ENCODE peak calls at places on chromosomes 13 and 19, in nine cellular contexts. One of them, this sample, is unnamed.

GRCh38 chr13:48818495-48818961 is 157.2 kb upstream of the FNDC3A start:
- DNase-seq in activated CD4-positive, alpha-beta T cell treated with anti-CD3 and anti-CD28 coated beads, Interleukin-2, amount 50 U/mL, for 48 hours: no peak
- DNase-seq in left colon: no peak
- DNase-seq in activated CD8-positive, alpha-beta memory T cell treated with anti-CD3 and anti-CD28 coated beads for 1 hour: no peak
- DNase-seq in stimulated activated naive CD4-positive, alpha-beta T cell treated with Interleukin-2 at 50 U/mL for 16 hours: no peak
- DNase-seq in foreskin fibroblast: peak; percentile 89
- DNase-seq in CD8-positive, alpha-beta memory T cell: no peak
- DNase-seq in midbrain: no peak
- DNase-seq in GM04503: peak; percentile 96
- DNase-seq in this sample: no peak

GRCh38 chr13:55534306-55534705 is 1606.4 kb upstream of the PRR20A start:
- DNase-seq in stimulated activated naive CD4-positive, alpha-beta T cell treated with Interleukin-2 at 50 U/mL for 16 hours: no peak
- DNase-seq in foreskin fibroblast: no peak
- DNase-seq in left colon: no peak
- DNase-seq in CD8-positive, alpha-beta memory T cell: no peak
- DNase-seq in midbrain: no peak
- DNase-seq in activated CD8-positive, alpha-beta memory T cell treated with anti-CD3 and anti-CD28 coated beads for 1 hour: no peak
- DNase-seq in activated CD4-positive, alpha-beta T cell treated with anti-CD3 and anti-CD28 coated beads, Interleukin-2, amount 50 U/mL, for 48 hours: no peak
- DNase-seq in GM04503: no peak
- DNase-seq in this sample: peak; percentile 63

GRCh38 chr13:45473627-45474026 is 8.9 kb downstream of the COG3 start:
- DNase-seq in activated CD8-positive, alpha-beta memory T cell treated with anti-CD3 and anti-CD28 coated beads for 1 hour: no peak
- DNase-seq in stimulated activated naive CD4-positive, alpha-beta T cell treated with Interleukin-2 at 50 U/mL for 16 hours: peak; percentile 2
- DNase-seq in CD8-positive, alpha-beta memory T cell: no peak
- DNase-seq in left colon: no peak
- DNase-seq in activated CD4-positive, alpha-beta T cell treated with anti-CD3 and anti-CD28 coated beads, Interleukin-2, amount 50 U/mL, for 48 hours: no peak
- DNase-seq in GM04503: no peak
- DNase-seq in midbrain: no peak
- DNase-seq in foreskin fibroblast: no peak
- DNase-seq in this sample: peak; percentile 8

GRCh38 chr13:110113284-110113764 is 193.6 kb downstream of the COL4A1 start:
- DNase-seq in activated CD4-positive, alpha-beta T cell treated with anti-CD3 and anti-CD28 coated beads, Interleukin-2, amount 50 U/mL, for 48 hours: no peak
- DNase-seq in activated CD8-positive, alpha-beta memory T cell treated with anti-CD3 and anti-CD28 coated beads for 1 hour: no peak
- DNase-seq in stimulated activated naive CD4-positive, alpha-beta T cell treated with Interleukin-2 at 50 U/mL for 16 hours: no peak
- DNase-seq in midbrain: no peak
- DNase-seq in CD8-positive, alpha-beta memory T cell: no peak
- DNase-seq in GM04503: no peak
- DNase-seq in foreskin fibroblast: peak; percentile 73
- DNase-seq in left colon: no peak
- DNase-seq in this sample: no peak

GRCh38 chr13:28138012-28138755 is at the start of gene PAN3:
- DNase-seq in CD8-positive, alpha-beta memory T cell: peak; percentile 91
- DNase-seq in stimulated activated naive CD4-positive, alpha-beta T cell treated with Interleukin-2 at 50 U/mL for 16 hours: peak; percentile 88
- DNase-seq in activated CD4-positive, alpha-beta T cell treated with anti-CD3 and anti-CD28 coated beads, Interleukin-2, amount 50 U/mL, for 48 hours: peak; percentile 89
- DNase-seq in midbrain: peak; percentile 92
- DNase-seq in GM04503: peak; percentile 36
- DNase-seq in left colon: peak; percentile 91
- DNase-seq in foreskin fibroblast: peak; percentile 89
- DNase-seq in activated CD8-positive, alpha-beta memory T cell treated with anti-CD3 and anti-CD28 coated beads for 1 hour: peak; percentile 88
- DNase-seq in this sample: peak; percentile 87

GRCh38 chr13:49791214-49791752 is 1.2 kb downstream of the KPNA3 start:
- DNase-seq in foreskin fibroblast: no peak
- DNase-seq in left colon: no peak
- DNase-seq in midbrain: peak; percentile 53
- DNase-seq in GM04503: no peak
- DNase-seq in stimulated activated naive CD4-positive, alpha-beta T cell treated with Interleukin-2 at 50 U/mL for 16 hours: no peak
- DNase-seq in activated CD4-positive, alpha-beta T cell treated with anti-CD3 and anti-CD28 coated beads, Interleukin-2, amount 50 U/mL, for 48 hours: peak; percentile 2
- DNase-seq in activated CD8-positive, alpha-beta memory T cell treated with anti-CD3 and anti-CD28 coated beads for 1 hour: no peak
- DNase-seq in CD8-positive, alpha-beta memory T cell: peak; percentile 1
- DNase-seq in this sample: peak; percentile 51

GRCh38 chr19:49200238-49200862 is 42.8 kb downstream of the TRPM4 start:
- DNase-seq in foreskin fibroblast: no peak
- DNase-seq in CD8-positive, alpha-beta memory T cell: no peak
- DNase-seq in left colon: peak; percentile 47
- DNase-seq in activated CD8-positive, alpha-beta memory T cell treated with anti-CD3 and anti-CD28 coated beads for 1 hour: no peak
- DNase-seq in activated CD4-positive, alpha-beta T cell treated with anti-CD3 and anti-CD28 coated beads, Interleukin-2, amount 50 U/mL, for 48 hours: peak; percentile 13
- DNase-seq in midbrain: no peak
- DNase-seq in GM04503: no peak
- DNase-seq in stimulated activated naive CD4-positive, alpha-beta T cell treated with Interleukin-2 at 50 U/mL for 16 hours: no peak
- DNase-seq in this sample: no peak

GRCh38 chr13:84645196-84646071 is 763.2 kb upstream of the SLITRK1 start:
- DNase-seq in activated CD8-positive, alpha-beta memory T cell treated with anti-CD3 and anti-CD28 coated beads for 1 hour: no peak
- DNase-seq in stimulated activated naive CD4-positive, alpha-beta T cell treated with Interleukin-2 at 50 U/mL for 16 hours: no peak
- DNase-seq in foreskin fibroblast: peak; percentile 28
- DNase-seq in midbrain: no peak
- DNase-seq in CD8-positive, alpha-beta memory T cell: no peak
- DNase-seq in GM04503: no peak
- DNase-seq in left colon: no peak
- DNase-seq in activated CD4-positive, alpha-beta T cell treated with anti-CD3 and anti-CD28 coated beads, Interleukin-2, amount 50 U/mL, for 48 hours: no peak
- DNase-seq in this sample: no peak

GRCh38 chr19:45643024-45643926 is 4.1 kb upstream of the EML2 start:
- DNase-seq in activated CD4-positive, alpha-beta T cell treated with anti-CD3 and anti-CD28 coated beads, Interleukin-2, amount 50 U/mL, for 48 hours: peak; percentile 98
- DNase-seq in foreskin fibroblast: peak; percentile 48
- DNase-seq in midbrain: peak; percentile 92
- DNase-seq in activated CD8-positive, alpha-beta memory T cell treated with anti-CD3 and anti-CD28 coated beads for 1 hour: peak; percentile 82
- DNase-seq in GM04503: peak; percentile 31
- DNase-seq in stimulated activated naive CD4-positive, alpha-beta T cell treated with Interleukin-2 at 50 U/mL for 16 hours: peak; percentile 93
- DNase-seq in CD8-positive, alpha-beta memory T cell: peak; percentile 82
- DNase-seq in left colon: peak; percentile 75
- DNase-seq in this sample: peak; percentile 90

GRCh38 chr13:73268306-73268705 is 209.5 kb downstream of the KLF5 start:
- DNase-seq in midbrain: no peak
- DNase-seq in foreskin fibroblast: peak; percentile 10
- DNase-seq in left colon: peak; percentile 61
- DNase-seq in activated CD4-positive, alpha-beta T cell treated with anti-CD3 and anti-CD28 coated beads, Interleukin-2, amount 50 U/mL, for 48 hours: no peak
- DNase-seq in stimulated activated naive CD4-positive, alpha-beta T cell treated with Interleukin-2 at 50 U/mL for 16 hours: no peak
- DNase-seq in GM04503: peak; percentile 22
- DNase-seq in activated CD8-positive, alpha-beta memory T cell treated with anti-CD3 and anti-CD28 coated beads for 1 hour: no peak
- DNase-seq in CD8-positive, alpha-beta memory T cell: no peak
- DNase-seq in this sample: no peak

GRCh38 chr13:106513025-106513424 is 22.4 kb downstream of the EFNB2 start:
- DNase-seq in activated CD4-positive, alpha-beta T cell treated with anti-CD3 and anti-CD28 coated beads, Interleukin-2, amount 50 U/mL, for 48 hours: no peak
- DNase-seq in left colon: no peak
- DNase-seq in midbrain: no peak
- DNase-seq in foreskin fibroblast: peak; percentile 40
- DNase-seq in GM04503: no peak
- DNase-seq in CD8-positive, alpha-beta memory T cell: no peak
- DNase-seq in stimulated activated naive CD4-positive, alpha-beta T cell treated with Interleukin-2 at 50 U/mL for 16 hours: no peak
- DNase-seq in activated CD8-positive, alpha-beta memory T cell treated with anti-CD3 and anti-CD28 coated beads for 1 hour: no peak
- DNase-seq in this sample: no peak

GRCh38 chr19:8147579-8147978 is 1.8 kb downstream of the FBN3 start:
- DNase-seq in GM04503: no peak
- DNase-seq in CD8-positive, alpha-beta memory T cell: no peak
- DNase-seq in activated CD8-positive, alpha-beta memory T cell treated with anti-CD3 and anti-CD28 coated beads for 1 hour: no peak
- DNase-seq in left colon: no peak
- DNase-seq in foreskin fibroblast: no peak
- DNase-seq in stimulated activated naive CD4-positive, alpha-beta T cell treated with Interleukin-2 at 50 U/mL for 16 hours: no peak
- DNase-seq in activated CD4-positive, alpha-beta T cell treated with anti-CD3 and anti-CD28 coated beads, Interleukin-2, amount 50 U/mL, for 48 hours: no peak
- DNase-seq in midbrain: no peak
- DNase-seq in this sample: no peak

GRCh38 chr19:38699027-38699346 is 45.3 kb downstream of the CAPN12 start:
- DNase-seq in foreskin fibroblast: no peak
- DNase-seq in midbrain: no peak
- DNase-seq in CD8-positive, alpha-beta memory T cell: no peak
- DNase-seq in activated CD8-positive, alpha-beta memory T cell treated with anti-CD3 and anti-CD28 coated beads for 1 hour: no peak
- DNase-seq in activated CD4-positive, alpha-beta T cell treated with anti-CD3 and anti-CD28 coated beads, Interleukin-2, amount 50 U/mL, for 48 hours: no peak
- DNase-seq in GM04503: no peak
- DNase-seq in left colon: no peak
- DNase-seq in stimulated activated naive CD4-positive, alpha-beta T cell treated with Interleukin-2 at 50 U/mL for 16 hours: peak; percentile 25
- DNase-seq in this sample: no peak

GRCh38 chr19:12611361-12611699 is 610 bp downstream of the ZNF791 start:
- DNase-seq in left colon: peak; percentile 80
- DNase-seq in CD8-positive, alpha-beta memory T cell: no peak
- DNase-seq in stimulated activated naive CD4-positive, alpha-beta T cell treated with Interleukin-2 at 50 U/mL for 16 hours: no peak
- DNase-seq in midbrain: peak; percentile 58
- DNase-seq in activated CD4-positive, alpha-beta T cell treated with anti-CD3 and anti-CD28 coated beads, Interleukin-2, amount 50 U/mL, for 48 hours: no peak
- DNase-seq in activated CD8-positive, alpha-beta memory T cell treated with anti-CD3 and anti-CD28 coated beads for 1 hour: no peak
- DNase-seq in foreskin fibroblast: peak; percentile 54
- DNase-seq in GM04503: peak; percentile 44
- DNase-seq in this sample: peak; percentile 75

GRCh38 chr13:110697842-110698241 is 8.1 kb downstream of the CARS2 start:
- DNase-seq in CD8-positive, alpha-beta memory T cell: no peak
- DNase-seq in activated CD4-positive, alpha-beta T cell treated with anti-CD3 and anti-CD28 coated beads, Interleukin-2, amount 50 U/mL, for 48 hours: no peak
- DNase-seq in midbrain: no peak
- DNase-seq in activated CD8-positive, alpha-beta memory T cell treated with anti-CD3 and anti-CD28 coated beads for 1 hour: no peak
- DNase-seq in GM04503: no peak
- DNase-seq in foreskin fibroblast: no peak
- DNase-seq in left colon: no peak
- DNase-seq in stimulated activated naive CD4-positive, alpha-beta T cell treated with Interleukin-2 at 50 U/mL for 16 hours: no peak
- DNase-seq in this sample: no peak

GRCh38 chr13:60047943-60048342 is 115.8 kb downstream of the DIAPH3 start:
- DNase-seq in foreskin fibroblast: no peak
- DNase-seq in activated CD4-positive, alpha-beta T cell treated with anti-CD3 and anti-CD28 coated beads, Interleukin-2, amount 50 U/mL, for 48 hours: no peak
- DNase-seq in activated CD8-positive, alpha-beta memory T cell treated with anti-CD3 and anti-CD28 coated beads for 1 hour: no peak
- DNase-seq in midbrain: no peak
- DNase-seq in CD8-positive, alpha-beta memory T cell: no peak
- DNase-seq in stimulated activated naive CD4-positive, alpha-beta T cell treated with Interleukin-2 at 50 U/mL for 16 hours: no peak
- DNase-seq in GM04503: no peak
- DNase-seq in left colon: no peak
- DNase-seq in this sample: no peak

GRCh38 chr19:16736709-16737108 is 17.1 kb downstream of the NWD1 start:
- DNase-seq in activated CD8-positive, alpha-beta memory T cell treated with anti-CD3 and anti-CD28 coated beads for 1 hour: no peak
- DNase-seq in CD8-positive, alpha-beta memory T cell: no peak
- DNase-seq in stimulated activated naive CD4-positive, alpha-beta T cell treated with Interleukin-2 at 50 U/mL for 16 hours: no peak
- DNase-seq in midbrain: no peak
- DNase-seq in foreskin fibroblast: no peak
- DNase-seq in left colon: no peak
- DNase-seq in GM04503: no peak
- DNase-seq in activated CD4-positive, alpha-beta T cell treated with anti-CD3 and anti-CD28 coated beads, Interleukin-2, amount 50 U/mL, for 48 hours: no peak
- DNase-seq in this sample: no peak

GRCh38 chr13:74036373-74036772 is 97.8 kb downstream of the KLF12 start:
- DNase-seq in left colon: no peak
- DNase-seq in GM04503: no peak
- DNase-seq in CD8-positive, alpha-beta memory T cell: no peak
- DNase-seq in activated CD8-positive, alpha-beta memory T cell treated with anti-CD3 and anti-CD28 coated beads for 1 hour: no peak
- DNase-seq in stimulated activated naive CD4-positive, alpha-beta T cell treated with Interleukin-2 at 50 U/mL for 16 hours: no peak
- DNase-seq in foreskin fibroblast: no peak
- DNase-seq in midbrain: no peak
- DNase-seq in activated CD4-positive, alpha-beta T cell treated with anti-CD3 and anti-CD28 coated beads, Interleukin-2, amount 50 U/mL, for 48 hours: no peak
- DNase-seq in this sample: no peak

GRCh38 chr13:22468055-22468454 is 712.7 kb upstream of the SGCG start:
- DNase-seq in GM04503: no peak
- DNase-seq in midbrain: no peak
- DNase-seq in stimulated activated naive CD4-positive, alpha-beta T cell treated with Interleukin-2 at 50 U/mL for 16 hours: no peak
- DNase-seq in activated CD8-positive, alpha-beta memory T cell treated with anti-CD3 and anti-CD28 coated beads for 1 hour: no peak
- DNase-seq in left colon: no peak
- DNase-seq in foreskin fibroblast: no peak
- DNase-seq in activated CD4-positive, alpha-beta T cell treated with anti-CD3 and anti-CD28 coated beads, Interleukin-2, amount 50 U/mL, for 48 hours: no peak
- DNase-seq in CD8-positive, alpha-beta memory T cell: no peak
- DNase-seq in this sample: no peak

This sample was measured in cerebellar cortex.